ENCODE peak calls at places on chromosomes 2 and 18, in five cellular contexts. H, F, N, L and W are unnamed samples. For H3K4me1, H3K27me3 and H3K36me3, the result is how much of the 10 kb centered on the place peaks cover.

GRCh38 chr18:66872277-66872676 is 268.4 kb upstream of the CDH19 start:
- DNase-seq in N (no peak), H (peak), L (no peak), F (no peak), W (peak)

GRCh38 chr2:65710779-65711295 is 278.4 kb upstream of the SPRED2 start:
- DNase-seq in H (peak), N (no peak), L (peak), F (no peak), W (peak)

GRCh38 chr2:105783972-105784371 is 39.3 kb downstream of the NCK2 start:
- DNase-seq in N (no peak), F (no peak), L (no peak), H (no peak), W (no peak)

GRCh38 chr2:11446733-11447248 is 19.2 kb downstream of the E2F6 start:
- DNase-seq in N (peak), H (peak), L (peak), F (peak), W (peak)

GRCh38 chr2:70923378-70924015 is 12.2 kb upstream of the ATP6V1B1 start:
- DNase-seq in H (peak), N (no peak), L (no peak), F (no peak), W (no peak)

GRCh38 chr2:180203972-180204371 is 196.9 kb upstream of the CWC22 start:
- DNase-seq in N (no peak), F (no peak), H (no peak), L (peak), W (peak)

GRCh38 chr2:241913703-241914102 is 44.2 kb downstream of the RTP5 start:
- DNase-seq in L (no peak), F (no peak), N (no peak), H (no peak), W (no peak)

GRCh38 chr2:237475704-237476107 is 11.3 kb upstream of the MLPH start:
- DNase-seq in H (no peak), N (no peak), F (no peak), L (peak), W (peak)

GRCh38 chr18:27808678-27809077 is 368.3 kb downstream of the CDH2 start:
- DNase-seq in H (no peak), F (no peak), N (no peak), L (no peak), W (no peak)

GRCh38 chr18:13270279-13270911 is 51.8 kb downstream of the LDLRAD4 start:
- DNase-seq in H (no peak), N (no peak), L (no peak), F (no peak), W (no peak)

GRCh38 chr2:186780701-186781316 is 68.2 kb downstream of the ZSWIM2 start:
- DNase-seq in H (peak), N (no peak), L (peak), F (peak), W (peak)

GRCh38 chr2:63840081-63840784 is 1.5 kb upstream of the UGP2 start:
- DNase-seq in F (no peak), H (peak), N (no peak), L (no peak), W (no peak)

GRCh38 chr18:57143265-57143664 is 3.6 kb upstream of the BOD1L2 start:
- DNase-seq in L (no peak), N (no peak), H (no peak), F (no peak), W (no peak)

GRCh38 chr18:9530226-9531009 is 55.1 kb downstream of the RALBP1 start:
- DNase-seq in H (no peak), N (no peak), F (no peak), L (no peak), W (no peak)

GRCh38 chr2:72144412-72144745 is 3.3 kb downstream of the CYP26B1 start:
- DNase-seq in H (no peak), L (no peak), F (no peak), N (no peak), W (peak)

GRCh38 chr2:11566383-11566782 is 32.5 kb downstream of the GREB1 start:
- DNase-seq in F (no peak), N (no peak), H (no peak), L (no peak), W (no peak)

GRCh38 chr2:52034706-52035105 is 1002.8 kb upstream of the NRXN1 start:
- DNase-seq in L (no peak), H (peak), F (no peak), N (no peak), W (peak)

GRCh38 chr2:206968139-206969086 is 29.1 kb downstream of the CPO start:
- DNase-seq in N (no peak), F (no peak), L (no peak), H (no peak), W (no peak)

GRCh38 chr2:54899576-54900200 is 150.6 kb downstream of the RTN4 start:
- DNase-seq in L (peak), H (peak), F (peak), N (peak), W (peak)

GRCh38 chr18:70600225-70600925 is 311.5 kb downstream of the SOCS6 start:
- DNase-seq in H (no peak), L (no peak), N (no peak), F (no peak), W (no peak)

GRCh38 chr2:227106845-227107759 is 56.9 kb downstream of the COL4A4 start:
- DNase-seq in F (peak), L (peak), H (peak), N (peak), W (peak)

GRCh38 chr18:11512096-11513030 is 97.0 kb upstream of the SLC35G4 start:
- DNase-seq in N (no peak), H (peak), F (peak), L (no peak), W (no peak)

GRCh38 chr2:37782721-37783438 is 111.4 kb upstream of the CDC42EP3 start:
- DNase-seq in L (peak), H (no peak), F (no peak), N (no peak), W (no peak)
- H3K4me1 ChIP-seq in L (under half), H (under half), F (under half), N (under half), W (under half)

GRCh38 chr18:78984941-78985784 is 5.5 kb downstream of the SALL3 start:
- DNase-seq in H (peak), F (peak), L (no peak), N (no peak), W (peak)
- H3K27me3 ChIP-seq in H (under half), F (half or more), L (under half), N (under half), W (half or more)

GRCh38 chr2:239961662-239962220 is 63.4 kb downstream of the NDUFA10 start:
- DNase-seq in N (no peak), F (no peak), L (no peak), H (no peak), W (no peak)
- H3K36me3 ChIP-seq in N (under half), F (under half), L (under half), H (under half), W (under half)

GRCh38 chr2:84938194-84938879 is 32.6 kb upstream of the KCMF1 start:
- DNase-seq in L (no peak), F (no peak), N (no peak), H (no peak), W (no peak)
- H3K4me1 ChIP-seq in L (under half), F (under half), N (under half), H (under half), W (under half)

DNA sequence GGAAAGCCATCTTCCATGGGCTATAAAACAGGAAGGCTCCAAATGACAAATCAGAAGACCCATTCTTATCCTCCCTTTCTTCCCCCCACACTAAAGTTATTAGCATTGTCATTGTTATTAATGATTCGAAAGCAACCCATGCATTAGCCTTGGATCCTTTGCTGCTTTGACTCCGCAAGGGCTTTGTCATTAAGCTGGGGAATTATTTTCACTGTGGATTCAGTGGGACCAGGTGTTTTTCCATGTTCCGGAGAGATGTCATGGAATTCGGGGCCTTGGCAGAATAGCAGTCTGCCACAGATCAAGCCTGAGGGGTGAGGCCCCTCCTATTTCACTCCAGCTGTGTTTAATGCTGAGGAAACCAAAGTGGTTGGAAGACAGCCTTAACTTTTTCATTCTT is 357.1 kb downstream of the EN1 start:
- DNase-seq in N (no peak), F (no peak), H (peak), L (no peak), W (no peak)
- H3K27me3 ChIP-seq in N (under half), F (under half), H (under half), L (under half), W (under half)

DNA sequence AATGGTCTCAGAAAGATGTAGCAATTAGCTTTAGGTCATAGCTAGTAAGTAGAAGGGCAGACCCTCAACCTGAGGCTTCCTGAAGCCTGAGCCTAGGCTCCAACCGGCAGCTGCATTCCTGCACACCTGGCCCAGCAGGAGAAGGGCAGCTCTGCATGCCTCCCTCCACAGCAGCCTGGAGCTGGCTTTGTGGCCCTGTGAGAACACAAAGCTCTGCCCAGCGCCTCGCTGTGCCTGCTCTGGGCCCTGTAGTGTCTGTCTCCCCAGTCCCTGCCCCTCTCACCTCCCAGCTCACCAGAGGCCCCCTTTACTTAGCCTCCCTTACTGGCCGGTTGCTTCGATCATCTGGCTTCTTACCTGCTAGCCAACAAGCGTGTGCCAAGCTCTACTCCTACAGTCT is 6.7 kb downstream of the TMEM214 start:
- DNase-seq in L (no peak), H (no peak), N (no peak), F (no peak), W (no peak)
- H3K36me3 ChIP-seq in L (half or more), H (under half), N (under half), F (half or more), W (under half)

GRCh38 chr2:68388358-68388757 is 23.3 kb downstream of the PLEK start:
- DNase-seq in F (no peak), L (no peak), H (no peak), N (no peak), W (no peak)

GRCh38 chr2:68390114-68390513 is 25.0 kb downstream of the PLEK start:
- DNase-seq in F (no peak), L (no peak), N (no peak), H (no peak), W (no peak)

GRCh38 chr2:68390600-68390999 is 25.5 kb downstream of the PLEK start:
- DNase-seq in H (no peak), L (no peak), F (no peak), N (no peak), W (no peak)

GRCh38 chr2:68387408-68388350 is 22.6 kb downstream of the PLEK start:
- DNase-seq in F (no peak), L (no peak), N (no peak), H (no peak), W (no peak)

DNA sequence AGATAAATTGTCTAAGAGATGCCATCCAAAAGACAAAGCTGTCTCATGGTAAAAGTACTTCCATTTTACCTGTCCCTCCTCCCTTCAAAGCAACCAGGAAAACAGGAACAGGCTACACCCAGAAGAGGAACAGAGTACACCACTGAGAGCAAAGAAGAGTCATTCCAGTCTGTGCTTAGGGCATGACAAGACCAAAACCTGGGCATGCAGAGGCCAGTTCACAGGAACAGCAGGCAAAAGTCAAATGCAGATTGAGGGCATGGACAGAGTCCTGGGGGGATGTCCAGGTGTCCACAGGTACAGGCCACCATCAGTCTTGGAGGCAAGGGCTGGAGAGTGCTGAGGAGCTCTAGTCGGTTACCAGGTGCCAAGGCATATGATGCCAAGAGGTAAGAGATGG is 23.7 kb downstream of the PLEK start:
- DNase-seq in F (no peak), H (no peak), N (no peak), L (no peak), W (no peak)
- H3K4me1 ChIP-seq in F (under half), H (under half), N (under half), L (under half), W (under half)